ENCODE peak calls at places on chromosomes 12 and 14, in six cellular contexts. One of them, this sample, is unnamed.
A peak's percentile ranks its signal among the peaks of the same experiment; 100 is the strongest.

GRCh38 chr14:61471297-61471980 is 150.1 kb downstream of the PRKCH start:
- DNase-seq in M059J: peak; percentile 47
- DNase-seq in NCI-H460: no peak
- DNase-seq in memory B cell: no peak
- DNase-seq in GM23248: peak; percentile 36
- DNase-seq in mucosa of gallbladder: no peak
- DNase-seq in this sample: no peak

GRCh38 chr12:74689071-74689655 is 151.5 kb downstream of the ATXN7L3B start:
- DNase-seq in M059J: peak; percentile 25
- DNase-seq in NCI-H460: peak; percentile 37
- DNase-seq in memory B cell: no peak
- DNase-seq in GM23248: peak; percentile 65
- DNase-seq in mucosa of gallbladder: no peak
- DNase-seq in this sample: no peak

GRCh38 chr12:2683283-2684025 is 111.3 kb upstream of the FKBP4 start:
- DNase-seq in M059J: no peak
- DNase-seq in NCI-H460: no peak
- DNase-seq in memory B cell: no peak
- DNase-seq in GM23248: peak; percentile 36
- DNase-seq in mucosa of gallbladder: no peak
- DNase-seq in this sample: no peak

GRCh38 chr12:109681986-109682707 is 31.5 kb upstream of the FAM222A start:
- DNase-seq in M059J: no peak
- DNase-seq in NCI-H460: no peak
- DNase-seq in memory B cell: no peak
- DNase-seq in GM23248: no peak
- DNase-seq in mucosa of gallbladder: no peak
- DNase-seq in this sample: no peak

GRCh38 chr12:30329281-30329680 is 366.4 kb downstream of the IPO8 start:
- DNase-seq in M059J: peak; percentile 14
- DNase-seq in NCI-H460: no peak
- DNase-seq in memory B cell: no peak
- DNase-seq in GM23248: no peak
- DNase-seq in mucosa of gallbladder: no peak
- DNase-seq in this sample: no peak

GRCh38 chr12:124442281-124442680 is 125.1 kb downstream of the NCOR2 start:
- DNase-seq in M059J: no peak
- DNase-seq in NCI-H460: no peak
- DNase-seq in memory B cell: no peak
- DNase-seq in GM23248: peak; percentile 62
- DNase-seq in mucosa of gallbladder: no peak
- DNase-seq in this sample: no peak

GRCh38 chr12:45612044-45612794 is 117.3 kb upstream of the ARID2 start:
- DNase-seq in M059J: peak; percentile 65
- DNase-seq in NCI-H460: no peak
- DNase-seq in memory B cell: no peak
- DNase-seq in GM23248: peak; percentile 39
- DNase-seq in mucosa of gallbladder: no peak
- DNase-seq in this sample: no peak

GRCh38 chr12:55874465-55874864 is 31.7 kb upstream of the MMP19 start:
- DNase-seq in M059J: no peak
- DNase-seq in NCI-H460: no peak
- DNase-seq in memory B cell: no peak
- DNase-seq in GM23248: no peak
- DNase-seq in mucosa of gallbladder: no peak
- DNase-seq in this sample: no peak

GRCh38 chr14:96055753-96056508 is 16.8 kb downstream of the C14orf132 start:
- DNase-seq in M059J: no peak
- DNase-seq in NCI-H460: no peak
- DNase-seq in memory B cell: no peak
- DNase-seq in GM23248: no peak
- DNase-seq in mucosa of gallbladder: no peak
- DNase-seq in this sample: no peak

GRCh38 chr12:21683115-21683514 is 25.5 kb upstream of the LDHB start:
- DNase-seq in M059J: no peak
- DNase-seq in NCI-H460: no peak
- DNase-seq in memory B cell: no peak
- DNase-seq in GM23248: no peak
- DNase-seq in mucosa of gallbladder: no peak
- DNase-seq in this sample: no peak

GRCh38 chr12:65278576-65279386 is at the start of gene MSRB3:
- DNase-seq in M059J: peak; percentile 78
- DNase-seq in NCI-H460: peak; percentile 56
- DNase-seq in memory B cell: peak; percentile 22
- DNase-seq in GM23248: peak; percentile 91
- DNase-seq in mucosa of gallbladder: peak; percentile 67
- DNase-seq in this sample: no peak

GRCh38 chr12:80033457-80033856 is 65.9 kb upstream of the OTOGL start:
- DNase-seq in M059J: peak; percentile 86
- DNase-seq in NCI-H460: no peak
- DNase-seq in memory B cell: no peak
- DNase-seq in GM23248: peak; percentile 78
- DNase-seq in mucosa of gallbladder: no peak
- DNase-seq in this sample: no peak

GRCh38 chr14:100782516-100783320 is 43.2 kb upstream of the MEG3 start:
- DNase-seq in M059J: no peak
- DNase-seq in NCI-H460: no peak
- DNase-seq in memory B cell: no peak
- DNase-seq in GM23248: no peak
- DNase-seq in mucosa of gallbladder: no peak
- DNase-seq in this sample: no peak

GRCh38 chr12:51388066-51388799 is 3.0 kb downstream of the GALNT6 start:
- DNase-seq in M059J: peak; percentile 82
- DNase-seq in NCI-H460: no peak
- DNase-seq in memory B cell: no peak
- DNase-seq in GM23248: peak; percentile 76
- DNase-seq in mucosa of gallbladder: no peak
- DNase-seq in this sample: no peak

GRCh38 chr12:5690240-5690639 is 254.8 kb downstream of the ANO2 start:
- DNase-seq in M059J: no peak
- DNase-seq in NCI-H460: no peak
- DNase-seq in memory B cell: no peak
- DNase-seq in GM23248: no peak
- DNase-seq in mucosa of gallbladder: no peak
- DNase-seq in this sample: no peak

GRCh38 chr12:94242871-94243270 is 94.5 kb downstream of the PLXNC1 start:
- DNase-seq in M059J: no peak
- DNase-seq in NCI-H460: no peak
- DNase-seq in memory B cell: no peak
- DNase-seq in GM23248: no peak
- DNase-seq in mucosa of gallbladder: peak; percentile 22
- DNase-seq in this sample: no peak

GRCh38 chr14:101352567-101352966 is 208.7 kb upstream of the DIO3 start:
- DNase-seq in M059J: no peak
- DNase-seq in NCI-H460: no peak
- DNase-seq in memory B cell: no peak
- DNase-seq in GM23248: no peak
- DNase-seq in mucosa of gallbladder: no peak
- DNase-seq in this sample: no peak

GRCh38 chr14:32254952-32255679 is 52.0 kb upstream of the RNU6-8 start:
- DNase-seq in M059J: peak; percentile 64
- DNase-seq in NCI-H460: peak; percentile 71
- DNase-seq in memory B cell: peak; percentile 47
- DNase-seq in GM23248: peak; percentile 87
- DNase-seq in mucosa of gallbladder: peak; percentile 73
- DNase-seq in this sample: no peak